ENCODE peak calls at places on chromosomes 6 and 20, in nine cellular contexts. H, X, V, S, C, G, T, L and F are unnamed samples.

GRCh38 chr6:30676660-30677270 is 4.0 kb upstream of the DHX16 start:
- DNase-seq in H (no peak), X (no peak), V (no peak), S (no peak), C (no peak), G (no peak), T (no peak), L (no peak), F (no peak)

GRCh38 chr20:32332614-32333013 is 25.5 kb upstream of the ASXL1 start:
- DNase-seq in H (no peak), X (no peak), V (peak), S (no peak), C (no peak), G (peak), T (no peak), L (no peak), F (no peak)

GRCh38 chr6:40537446-40537845 is 49.7 kb downstream of the LRFN2 start:
- DNase-seq in H (no peak), X (no peak), V (no peak), S (no peak), C (no peak), G (no peak), T (no peak), L (no peak), F (no peak)

GRCh38 chr6:74115674-74116073 is 419.7 kb downstream of the CD109 start:
- DNase-seq in H (no peak), X (no peak), V (no peak), S (no peak), C (no peak), G (peak), T (no peak), L (no peak), F (no peak)

GRCh38 chr20:48329676-48330644 is 497.8 kb downstream of the PREX1 start:
- DNase-seq in H (no peak), X (no peak), V (no peak), S (peak), C (peak), G (peak), T (no peak), L (no peak), F (peak)

GRCh38 chr6:16238057-16238657 is at the start of gene GMPR:
- DNase-seq in H (peak), X (peak), V (peak), S (peak), C (peak), G (peak), T (peak), L (peak), F (peak)

GRCh38 chr20:63045991-63046390 is 39.2 kb upstream of the BHLHE23 start:
- DNase-seq in H (no peak), X (no peak), V (no peak), S (no peak), C (no peak), G (no peak), T (no peak), L (no peak), F (no peak)

GRCh38 chr6:144725731-144726522 is 440.8 kb downstream of the UTRN start:
- DNase-seq in H (no peak), X (no peak), V (no peak), S (peak), C (peak), G (peak), T (peak), L (no peak), F (no peak)

GRCh38 chr20:54980321-54980960 is 505.0 kb downstream of the DOK5 start:
- DNase-seq in H (no peak), X (no peak), V (no peak), S (peak), C (no peak), G (peak), T (no peak), L (no peak), F (peak)

GRCh38 chr20:46350201-46350985 is 42.1 kb upstream of the CDH22 start:
- DNase-seq in H (peak), X (no peak), V (no peak), S (peak), C (no peak), G (peak), T (no peak), L (no peak), F (peak)

GRCh38 chr6:127784468-127784867 is 116.4 kb downstream of the THEMIS start:
- DNase-seq in H (no peak), X (no peak), V (no peak), S (no peak), C (no peak), G (no peak), T (no peak), L (no peak), F (no peak)

GRCh38 chr20:36604952-36605308 is 649 bp upstream of the RAB5IF start:
- DNase-seq in H (no peak), X (peak), V (peak), S (no peak), C (peak), G (no peak), T (peak), L (no peak), F (no peak)

GRCh38 chr20:46307999-46308257 is 370 bp downstream of the CDH22 start:
- DNase-seq in H (no peak), X (no peak), V (no peak), S (no peak), C (no peak), G (no peak), T (no peak), L (no peak), F (peak)

GRCh38 chr6:127938701-127939100 is 37.8 kb upstream of the THEMIS start:
- DNase-seq in H (no peak), X (no peak), V (no peak), S (peak), C (no peak), G (peak), T (no peak), L (no peak), F (no peak)

GRCh38 chr6:14634072-14634471 is 516.5 kb downstream of the CD83 start:
- DNase-seq in H (no peak), X (no peak), V (no peak), S (no peak), C (no peak), G (no peak), T (no peak), L (no peak), F (peak)

GRCh38 chr20:4159765-4160490 is 144.6 kb upstream of the RNF24 start:
- DNase-seq in H (no peak), X (no peak), V (no peak), S (no peak), C (no peak), G (no peak), T (no peak), L (no peak), F (no peak)

GRCh38 chr20:51190783-51191180 is 167.9 kb upstream of the KCNG1 start:
- DNase-seq in H (no peak), X (no peak), V (no peak), S (no peak), C (no peak), G (no peak), T (no peak), L (no peak), F (no peak)

GRCh38 chr6:152748843-152749242 is 1.8 kb upstream of the VIP start:
- DNase-seq in H (no peak), X (no peak), V (no peak), S (peak), C (no peak), G (peak), T (no peak), L (no peak), F (no peak)

GRCh38 chr6:69791065-69791471 is 5.7 kb downstream of the LMBRD1 start:
- DNase-seq in H (no peak), X (no peak), V (no peak), S (no peak), C (no peak), G (no peak), T (no peak), L (no peak), F (no peak)

GRCh38 chr6:168658059-168658458 is 217.1 kb downstream of the SMOC2 start:
- DNase-seq in H (no peak), X (no peak), V (no peak), S (no peak), C (no peak), G (no peak), T (peak), L (no peak), F (peak)

GRCh38 chr6:104959453-104959858 is 2.5 kb downstream of the LIN28B start:
- DNase-seq in H (no peak), X (no peak), V (no peak), S (no peak), C (no peak), G (no peak), T (no peak), L (no peak), F (no peak)

GRCh38 chr20:325889-326644 is 715 bp downstream of the SOX12 start:
- DNase-seq in H (no peak), X (peak), V (peak), S (peak), C (peak), G (peak), T (peak), L (peak), F (peak)

GRCh38 chr6:128438311-128438916 is 82.0 kb downstream of the PTPRK start:
- DNase-seq in H (no peak), X (no peak), V (no peak), S (peak), C (no peak), G (peak), T (no peak), L (no peak), F (no peak)

GRCh38 chr6:12718025-12718424 is 1.5 kb downstream of the PHACTR1 start:
- DNase-seq in H (peak), X (no peak), V (no peak), S (peak), C (no peak), G (peak), T (no peak), L (no peak), F (no peak)

GRCh38 chr6:147298461-147298860 is 94.2 kb downstream of the STXBP5 start:
- DNase-seq in H (no peak), X (no peak), V (no peak), S (no peak), C (no peak), G (no peak), T (no peak), L (no peak), F (no peak)